ENCODE peak calls at places on chromosomes 5 and 9, in five cellular contexts. One of them, this sample, is unnamed.

GRCh38 chr5:144390133-144390532 is 219.5 kb downstream of the KCTD16 start:
- DNase-seq in body of pancreas: peak; percentile 61
- DNase-seq in psoas muscle: no peak
- DNase-seq in stomach: peak; percentile 26
- DNase-seq in gastrocnemius medialis: no peak
- DNase-seq in this sample: no peak

GRCh38 chr9:77803423-77803822 is 155.3 kb upstream of the GNA14 start:
- DNase-seq in stomach: no peak
- DNase-seq in psoas muscle: no peak
- DNase-seq in gastrocnemius medialis: no peak
- DNase-seq in body of pancreas: no peak
- DNase-seq in this sample: no peak

GRCh38 chr9:98522487-98522886 is 186.2 kb downstream of the GABBR2 start:
- DNase-seq in psoas muscle: no peak
- DNase-seq in body of pancreas: no peak
- DNase-seq in gastrocnemius medialis: no peak
- DNase-seq in stomach: no peak
- DNase-seq in this sample: no peak

GRCh38 chr9:81410201-81410600 is 279.1 kb downstream of the TLE1 start:
- DNase-seq in stomach: no peak
- DNase-seq in psoas muscle: no peak
- DNase-seq in gastrocnemius medialis: no peak
- DNase-seq in body of pancreas: no peak
- DNase-seq in this sample: no peak

GRCh38 chr9:115593587-115594091 is 475.7 kb upstream of the TNC start:
- DNase-seq in psoas muscle: no peak
- DNase-seq in gastrocnemius medialis: no peak
- DNase-seq in stomach: no peak
- DNase-seq in body of pancreas: peak; percentile 7
- DNase-seq in this sample: no peak

GRCh38 chr5:39031041-39031440 is 43.2 kb downstream of the RICTOR start:
- DNase-seq in gastrocnemius medialis: no peak
- DNase-seq in psoas muscle: no peak
- DNase-seq in body of pancreas: no peak
- DNase-seq in stomach: no peak
- DNase-seq in this sample: no peak

GRCh38 chr9:110580850-110581249 is 1.3 kb upstream of the SVEP1 start:
- DNase-seq in gastrocnemius medialis: no peak
- DNase-seq in stomach: no peak
- DNase-seq in psoas muscle: no peak
- DNase-seq in body of pancreas: no peak
- DNase-seq in this sample: no peak

GRCh38 chr5:77356740-77357139 is 135.4 kb downstream of the WDR41 start:
- DNase-seq in body of pancreas: no peak
- DNase-seq in psoas muscle: no peak
- DNase-seq in stomach: no peak
- DNase-seq in gastrocnemius medialis: no peak
- DNase-seq in this sample: no peak

GRCh38 chr9:132739705-132740310 is 69.5 kb downstream of the GTF3C4 start:
- DNase-seq in psoas muscle: no peak
- DNase-seq in gastrocnemius medialis: no peak
- DNase-seq in stomach: no peak
- DNase-seq in body of pancreas: no peak
- DNase-seq in this sample: no peak

GRCh38 chr9:112009656-112010055 is 113.0 kb downstream of the UGCG start:
- DNase-seq in gastrocnemius medialis: no peak
- DNase-seq in body of pancreas: no peak
- DNase-seq in stomach: no peak
- DNase-seq in psoas muscle: no peak
- DNase-seq in this sample: no peak

GRCh38 chr5:91438871-91439270 is 55.8 kb upstream of the ARRDC3 start:
- DNase-seq in gastrocnemius medialis: no peak
- DNase-seq in body of pancreas: no peak
- DNase-seq in stomach: peak; percentile 27
- DNase-seq in psoas muscle: no peak
- DNase-seq in this sample: no peak

GRCh38 chr5:74390822-74391221 is 249.7 kb downstream of the ENC1 start:
- DNase-seq in psoas muscle: no peak
- DNase-seq in stomach: no peak
- DNase-seq in gastrocnemius medialis: no peak
- DNase-seq in body of pancreas: no peak
- DNase-seq in this sample: no peak

GRCh38 chr9:123482295-123482970 is 126.4 kb downstream of the CRB2 start:
- DNase-seq in gastrocnemius medialis: no peak
- DNase-seq in stomach: no peak
- DNase-seq in psoas muscle: no peak
- DNase-seq in body of pancreas: no peak
- DNase-seq in this sample: no peak

GRCh38 chr9:72579880-72580570 is 58.6 kb downstream of the TMC1 start:
- DNase-seq in body of pancreas: no peak
- DNase-seq in psoas muscle: no peak
- DNase-seq in gastrocnemius medialis: no peak
- DNase-seq in stomach: no peak
- DNase-seq in this sample: no peak

GRCh38 chr5:33941090-33941489 is 4.9 kb downstream of the RXFP3 start:
- DNase-seq in stomach: no peak
- DNase-seq in gastrocnemius medialis: no peak
- DNase-seq in psoas muscle: no peak
- DNase-seq in body of pancreas: no peak
- DNase-seq in this sample: no peak

GRCh38 chr9:126984969-126985368 is 70.4 kb downstream of the RALGPS1 start:
- DNase-seq in stomach: peak; percentile 55
- DNase-seq in gastrocnemius medialis: peak; percentile 90
- DNase-seq in psoas muscle: peak; percentile 31
- DNase-seq in body of pancreas: peak; percentile 10
- DNase-seq in this sample: peak; percentile 41

GRCh38 chr9:91758491-91758981 is 191.5 kb downstream of the ROR2 start:
- DNase-seq in stomach: peak; percentile 55
- DNase-seq in gastrocnemius medialis: no peak
- DNase-seq in body of pancreas: peak; percentile 23
- DNase-seq in psoas muscle: no peak
- DNase-seq in this sample: no peak

GRCh38 chr5:10624244-10624643 is 60.4 kb downstream of the ANKRD33B start:
- DNase-seq in gastrocnemius medialis: no peak
- DNase-seq in body of pancreas: no peak
- DNase-seq in stomach: no peak
- DNase-seq in psoas muscle: no peak
- DNase-seq in this sample: no peak

GRCh38 chr9:126235844-126236243 is 90.8 kb upstream of the MVB12B start:
- DNase-seq in body of pancreas: no peak
- DNase-seq in stomach: no peak
- DNase-seq in gastrocnemius medialis: no peak
- DNase-seq in psoas muscle: no peak
- DNase-seq in this sample: no peak

GRCh38 chr5:169029661-169030274 is 271.2 kb downstream of the SLIT3 start:
- DNase-seq in gastrocnemius medialis: no peak
- DNase-seq in body of pancreas: no peak
- DNase-seq in stomach: no peak
- DNase-seq in psoas muscle: no peak
- DNase-seq in this sample: no peak

GRCh38 chr5:38600334-38601045 is 44.0 kb upstream of the LIFR start:
- DNase-seq in gastrocnemius medialis: no peak
- DNase-seq in stomach: no peak
- DNase-seq in body of pancreas: no peak
- DNase-seq in psoas muscle: no peak
- DNase-seq in this sample: no peak

GRCh38 chr5:146732966-146733365 is 145.6 kb downstream of the PPP2R2B start:
- DNase-seq in gastrocnemius medialis: no peak
- DNase-seq in stomach: no peak
- DNase-seq in body of pancreas: no peak
- DNase-seq in psoas muscle: no peak
- DNase-seq in this sample: no peak

GRCh38 chr9:100011062-100011681 is 87.6 kb downstream of the ERP44 start:
- DNase-seq in stomach: no peak
- DNase-seq in gastrocnemius medialis: no peak
- DNase-seq in body of pancreas: peak; percentile 33
- DNase-seq in psoas muscle: no peak
- DNase-seq in this sample: no peak

GRCh38 chr9:17631396-17631795 is 52.5 kb downstream of the SH3GL2 start:
- DNase-seq in psoas muscle: no peak
- DNase-seq in gastrocnemius medialis: no peak
- DNase-seq in body of pancreas: no peak
- DNase-seq in stomach: no peak
- DNase-seq in this sample: no peak

GRCh38 chr5:80215523-80215922 is 40.3 kb downstream of the SERINC5 start:
- DNase-seq in body of pancreas: no peak
- DNase-seq in psoas muscle: no peak
- DNase-seq in stomach: no peak
- DNase-seq in gastrocnemius medialis: no peak
- DNase-seq in this sample: no peak

GRCh38 chr9:125785187-125785840 is 38.1 kb downstream of the PBX3 start:
- DNase-seq in gastrocnemius medialis: no peak
- DNase-seq in body of pancreas: no peak
- DNase-seq in psoas muscle: no peak
- DNase-seq in stomach: no peak
- DNase-seq in this sample: no peak

GRCh38 chr9:109681301-109681700 is 98.7 kb upstream of the PALM2AKAP2 start:
- DNase-seq in stomach: no peak
- DNase-seq in gastrocnemius medialis: no peak
- DNase-seq in body of pancreas: no peak
- DNase-seq in psoas muscle: no peak
- DNase-seq in this sample: no peak

GRCh38 chr5:137609122-137609521 is 110.0 kb upstream of the SPOCK1 start:
- DNase-seq in stomach: no peak
- DNase-seq in body of pancreas: no peak
- DNase-seq in psoas muscle: no peak
- DNase-seq in gastrocnemius medialis: no peak
- DNase-seq in this sample: no peak

GRCh38 chr9:133677126-133678010 is 41.2 kb downstream of the DBH start:
- DNase-seq in gastrocnemius medialis: no peak
- DNase-seq in body of pancreas: no peak
- DNase-seq in stomach: no peak
- DNase-seq in psoas muscle: no peak
- DNase-seq in this sample: no peak

GRCh38 chr9:128771745-128772519 is at the start of gene ZER1:
- DNase-seq in psoas muscle: peak; percentile 95
- DNase-seq in gastrocnemius medialis: peak; percentile 88
- DNase-seq in body of pancreas: peak; percentile 96
- DNase-seq in stomach: peak; percentile 97
- DNase-seq in this sample: peak; percentile 89

GRCh38 chr5:43039468-43040286 is 442 bp downstream of the ANXA2R start:
- DNase-seq in body of pancreas: peak; percentile 43
- DNase-seq in gastrocnemius medialis: peak; percentile 68
- DNase-seq in stomach: peak; percentile 51
- DNase-seq in psoas muscle: peak; percentile 75
- DNase-seq in this sample: no peak

GRCh38 chr9:120362446-120362845 is 217.5 kb downstream of the CDK5RAP2 start:
- DNase-seq in body of pancreas: no peak
- DNase-seq in psoas muscle: no peak
- DNase-seq in gastrocnemius medialis: no peak
- DNase-seq in stomach: no peak
- DNase-seq in this sample: no peak

GRCh38 chr5:177364159-177364962 is 6.6 kb downstream of the RGS14 start:
- DNase-seq in gastrocnemius medialis: no peak
- DNase-seq in stomach: no peak
- DNase-seq in body of pancreas: no peak
- DNase-seq in psoas muscle: no peak
- DNase-seq in this sample: no peak

GRCh38 chr9:101376117-101376866 is 8.5 kb downstream of the BAAT start:
- DNase-seq in body of pancreas: no peak
- DNase-seq in psoas muscle: no peak
- DNase-seq in stomach: no peak
- DNase-seq in gastrocnemius medialis: no peak
- DNase-seq in this sample: no peak

GRCh38 chr9:114384836-114385411 is 2.9 kb downstream of the AKNA start:
- DNase-seq in psoas muscle: no peak
- DNase-seq in gastrocnemius medialis: no peak
- DNase-seq in stomach: no peak
- DNase-seq in body of pancreas: no peak
- DNase-seq in this sample: no peak
- H3K4me3 ChIP-seq in psoas muscle: no peak overlapping the region
- H3K4me3 ChIP-seq in gastrocnemius medialis: no peak overlapping the region
- H3K4me3 ChIP-seq in stomach: peak overlapping the region; percentile 12
- H3K4me3 ChIP-seq in body of pancreas: no peak overlapping the region
- H3K4me3 ChIP-seq in this sample: no peak overlapping the region

DNA sequence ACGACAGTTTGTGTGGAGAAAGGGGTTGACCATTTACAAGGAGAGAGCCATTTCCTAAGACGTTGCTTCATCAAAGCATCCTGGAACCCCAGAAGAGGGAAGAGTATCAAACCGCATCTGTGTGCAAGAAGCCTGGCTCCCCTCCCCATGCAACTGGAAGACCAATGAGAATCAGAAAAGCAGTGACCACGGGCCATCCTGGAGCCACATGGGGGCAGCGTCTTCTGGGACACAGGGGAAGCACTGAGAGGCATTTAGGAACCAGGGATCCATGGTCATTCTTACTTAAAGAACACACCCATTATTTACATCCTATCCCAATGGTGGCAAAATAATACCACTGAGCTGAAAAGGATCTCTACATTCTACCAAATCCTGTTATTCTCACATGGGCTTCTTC is 29.3 kb downstream of the SEMA5A start:
- DNase-seq in body of pancreas: peak; percentile 29
- DNase-seq in stomach: no peak
- DNase-seq in psoas muscle: no peak
- DNase-seq in gastrocnemius medialis: no peak
- DNase-seq in this sample: no peak
- TF ChIP-seq CTCF in body of pancreas: no peak
- TF ChIP-seq CTCF in stomach: no peak
- TF ChIP-seq CTCF in psoas muscle: peak; percentile 13
- TF ChIP-seq CTCF in gastrocnemius medialis: no peak
- TF ChIP-seq CTCF in this sample: no peak

DNA sequence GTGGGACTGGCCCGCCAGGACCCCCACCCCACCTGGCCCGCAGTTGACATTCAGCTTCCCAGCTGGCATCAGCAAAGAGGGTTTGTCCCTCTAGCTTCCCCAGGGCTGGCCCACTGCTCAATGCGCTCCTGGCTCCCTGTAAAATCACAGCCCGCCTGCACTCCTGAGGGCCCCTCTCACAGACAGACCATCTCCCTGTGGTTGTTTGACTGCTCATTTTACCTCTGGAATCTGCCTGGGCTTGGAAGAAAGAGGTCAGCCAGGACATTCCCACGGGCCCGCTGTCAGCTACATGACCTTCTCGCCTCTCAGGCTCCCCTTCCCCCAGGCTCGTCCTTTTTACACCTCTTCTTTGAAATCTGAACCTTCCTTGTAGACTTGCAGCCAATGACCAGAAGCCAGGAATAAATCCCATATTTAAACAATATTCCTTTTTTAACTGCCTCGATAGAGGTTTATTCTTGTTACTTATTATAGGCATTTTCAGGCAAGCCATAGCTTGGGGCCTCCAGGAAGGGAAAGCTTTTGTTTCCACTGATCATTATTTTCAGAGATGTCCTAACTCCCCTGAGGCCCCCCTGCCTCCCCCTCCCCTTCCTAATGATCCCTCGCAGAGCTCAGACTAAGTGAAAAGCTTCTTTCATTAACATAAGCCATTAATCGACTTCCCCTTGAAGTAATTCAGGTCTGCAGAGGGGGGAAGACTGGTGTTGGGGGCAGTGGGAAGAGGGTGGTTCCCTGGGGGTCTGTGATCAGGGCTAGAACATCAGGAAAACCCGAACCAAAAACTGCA is 76.3 kb upstream of the IQGAP2 start:
- DNase-seq in stomach: no peak
- DNase-seq in body of pancreas: no peak
- DNase-seq in psoas muscle: no peak
- DNase-seq in gastrocnemius medialis: no peak
- DNase-seq in this sample: no peak
- H3K27ac ChIP-seq in stomach: peak overlapping the region; percentile 43
- H3K27ac ChIP-seq in body of pancreas: no peak overlapping the region
- H3K27ac ChIP-seq in psoas muscle: no peak overlapping the region
- H3K27ac ChIP-seq in gastrocnemius medialis: no peak overlapping the region
- H3K27ac ChIP-seq in this sample: no peak overlapping the region

GRCh38 chr5:67095346-67095871 is 101.2 kb downstream of the CD180 start:
- DNase-seq in body of pancreas: peak; percentile 53
- DNase-seq in stomach: peak; percentile 63
- DNase-seq in gastrocnemius medialis: peak; percentile 69
- DNase-seq in psoas muscle: peak; percentile 67
- DNase-seq in this sample: peak; percentile 84
- H3K4me3 ChIP-seq in body of pancreas: no peak overlapping the region
- H3K4me3 ChIP-seq in stomach: no peak overlapping the region
- H3K4me3 ChIP-seq in gastrocnemius medialis: no peak overlapping the region
- H3K4me3 ChIP-seq in psoas muscle: peak overlapping the region; percentile 21
- H3K4me3 ChIP-seq in this sample: peak overlapping the region; percentile 62

This sample was measured in coronary artery.